ENCODE peak calls at places on chromosomes 2 and 18, in five cellular contexts. V is OCI-LY7, U is GM12878, T is fibroblast of lung, Y is heart left ventricle. G is an unnamed sample.

GRCh38 chr2:24082787-24083566 is 1.7 kb downstream of the TP53I3 start:
- DNase-seq in U (no peak), T (no peak), V (no peak), Y (no peak), G (no peak)

GRCh38 chr2:1900736-1901135 is 156.4 kb upstream of the PXDN start:
- DNase-seq in V (no peak), Y (no peak), T (no peak), U (no peak), G (no peak)

GRCh38 chr2:9167718-9168657 is 38.6 kb upstream of the ASAP2 start:
- DNase-seq in Y (no peak), T (no peak), V (no peak), U (no peak), G (no peak)

GRCh38 chr2:66862871-66863650 is 428.1 kb downstream of the MEIS1 start:
- DNase-seq in V (no peak), U (no peak), T (peak; percentile 83), Y (no peak), G (no peak)

GRCh38 chr2:215415820-215416613 is 19.9 kb downstream of the FN1 start:
- DNase-seq in Y (no peak), V (no peak), T (no peak), U (no peak), G (no peak)

GRCh38 chr2:31931916-31932315 is 78.9 kb downstream of the MEMO1 start:
- DNase-seq in Y (no peak), V (no peak), U (no peak), T (peak; percentile 8), G (no peak)

GRCh38 chr2:43333656-43334144 is 107.3 kb upstream of the ZFP36L2 start:
- DNase-seq in U (no peak), V (no peak), Y (peak; percentile 70), T (peak; percentile 93), G (no peak)

GRCh38 chr18:61546598-61546997 is 213.4 kb downstream of the CDH20 start:
- DNase-seq in V (no peak), T (peak; percentile 75), Y (no peak), U (no peak), G (no peak)

GRCh38 chr2:226524381-226524843 is 275.2 kb downstream of the IRS1 start:
- DNase-seq in U (no peak), V (no peak), Y (no peak), T (peak; percentile 98), G (no peak)

GRCh38 chr2:11073251-11073650 is 82.0 kb upstream of the SLC66A3 start:
- DNase-seq in U (no peak), V (peak; percentile 8), T (peak; percentile 52), Y (no peak), G (no peak)

GRCh38 chr2:102064679-102065674 is 73.2 kb downstream of the IL1R2 start:
- DNase-seq in V (no peak), T (no peak), Y (no peak), U (no peak), G (no peak)

GRCh38 chr2:11744631-11745394 is 1.6 kb upstream of the LPIN1 start:
- DNase-seq in Y (peak; percentile 47), U (no peak), T (peak; percentile 65), V (peak; percentile 74), G (no peak)

GRCh38 chr2:104584393-104584792 is 269.5 kb upstream of the POU3F3 start:
- DNase-seq in V (no peak), U (no peak), Y (no peak), T (no peak), G (no peak)

GRCh38 chr2:112942654-112943002 is 31.7 kb downstream of the IL37 start:
- DNase-seq in V (no peak), U (no peak), T (no peak), Y (no peak), G (no peak)

GRCh38 chr18:5237083-5237722 is 40.1 kb upstream of the AKAIN1 start:
- DNase-seq in V (peak; percentile 19), T (peak; percentile 28), Y (peak; percentile 28), U (no peak), G (peak; percentile 3)

GRCh38 chr2:222707689-222708273 is 36.3 kb downstream of the MOGAT1 start:
- DNase-seq in V (no peak), Y (no peak), U (no peak), T (peak; percentile 32), G (no peak)

GRCh38 chr2:102131564-102131963 is 11.0 kb upstream of the IL1R1 start:
- DNase-seq in T (no peak), V (no peak), U (no peak), Y (no peak), G (no peak)

GRCh38 chr2:236768393-236769140 is 198.9 kb downstream of the ACKR3 start:
- DNase-seq in U (no peak), Y (no peak), V (no peak), T (peak; percentile 90), G (no peak)

GRCh38 chr18:13266208-13267100 is 47.9 kb downstream of the LDLRAD4 start:
- DNase-seq in Y (peak; percentile 64), U (no peak), V (no peak), T (no peak), G (no peak)

GRCh38 chr18:78882585-78882984 is 97.0 kb upstream of the SALL3 start:
- DNase-seq in Y (no peak), V (no peak), U (no peak), T (no peak), G (no peak)

GRCh38 chr2:1509271-1509995 is 96.2 kb downstream of the TPO start:
- DNase-seq in T (no peak), Y (no peak), V (no peak), U (no peak), G (no peak)

GRCh38 chr2:86790828-86791561 is at the start of gene CD8A:
- DNase-seq in T (peak; percentile 20), V (no peak), Y (no peak), U (no peak), G (no peak)

DNA sequence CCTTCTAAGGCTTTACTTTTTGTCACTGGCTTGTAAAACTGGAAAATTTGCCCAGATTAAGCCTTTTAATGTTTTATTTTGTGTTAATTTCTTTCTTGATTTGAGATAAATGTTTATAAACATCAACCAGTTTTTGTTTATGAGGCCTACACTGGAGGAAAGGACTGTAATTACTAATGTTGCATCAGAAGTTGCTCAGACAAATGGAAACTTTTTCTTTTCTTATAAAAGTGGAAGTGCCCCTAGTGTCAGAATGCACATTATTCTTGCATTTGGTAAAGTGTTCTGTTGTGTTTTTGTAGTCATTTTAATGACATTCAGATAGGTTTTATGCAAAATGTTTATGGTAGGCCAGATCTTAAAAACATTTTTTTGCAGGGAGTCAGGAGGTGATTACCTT is 25.3 kb downstream of the LCLAT1 start:
- DNase-seq in U (no peak), V (peak; percentile 12), Y (no peak), T (peak; percentile 31), G (no peak)
- TF ChIP-seq CTCF in U (peak; percentile 9), V (peak; percentile 19), Y (no peak), T (peak; percentile 14), G (no peak)

GRCh38 chr18:46623541-46623940 is 33.5 kb downstream of the LOXHD1 start:
- DNase-seq in Y (peak; percentile 30), T (no peak), V (no peak), U (no peak), G (no peak)

GRCh38 chr18:46621871-46622270 is 35.1 kb downstream of the LOXHD1 start:
- DNase-seq in V (no peak), T (no peak), U (no peak), Y (no peak), G (no peak)

GRCh38 chr18:46624127-46624526 is 32.9 kb downstream of the LOXHD1 start:
- DNase-seq in T (no peak), V (no peak), Y (no peak), U (no peak), G (no peak)

GRCh38 chr18:46622451-46622850 is 34.6 kb downstream of the LOXHD1 start:
- DNase-seq in T (no peak), U (no peak), Y (no peak), V (no peak), G (no peak)

GRCh38 chr18:46622999-46623398 is 34.0 kb downstream of the LOXHD1 start:
- DNase-seq in T (peak; percentile 22), Y (no peak), U (peak; percentile 2), V (peak; percentile 0), G (no peak)
- TF ChIP-seq CTCF in T (peak; percentile 10), Y (peak; percentile 5), U (peak; percentile 10), V (peak; percentile 43), G (no peak)

DNA sequence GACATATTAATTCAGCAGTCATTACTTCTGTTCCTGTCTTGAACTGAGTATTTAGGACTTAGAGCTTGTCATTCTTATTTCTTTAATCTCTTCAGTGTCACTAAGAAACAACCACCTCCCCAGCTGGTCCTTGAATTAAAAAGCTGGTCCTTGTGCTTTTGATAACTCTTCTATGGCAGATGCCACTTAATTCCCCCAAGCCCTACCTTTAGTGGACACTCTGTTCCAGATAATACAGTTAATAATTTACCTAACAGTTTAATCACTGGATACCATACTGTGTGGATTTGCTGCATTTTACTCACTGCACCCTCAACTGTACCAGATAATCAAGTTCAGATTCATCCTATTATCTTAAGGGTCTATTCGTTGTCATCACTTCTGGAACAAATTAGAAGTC is 73.1 kb downstream of the SKA1 start:
- DNase-seq in Y (no peak), T (no peak), V (no peak), U (no peak), G (no peak)
- TF ChIP-seq CTCF in Y (no peak), T (no peak), V (no peak), U (no peak), G (no peak)

DNA sequence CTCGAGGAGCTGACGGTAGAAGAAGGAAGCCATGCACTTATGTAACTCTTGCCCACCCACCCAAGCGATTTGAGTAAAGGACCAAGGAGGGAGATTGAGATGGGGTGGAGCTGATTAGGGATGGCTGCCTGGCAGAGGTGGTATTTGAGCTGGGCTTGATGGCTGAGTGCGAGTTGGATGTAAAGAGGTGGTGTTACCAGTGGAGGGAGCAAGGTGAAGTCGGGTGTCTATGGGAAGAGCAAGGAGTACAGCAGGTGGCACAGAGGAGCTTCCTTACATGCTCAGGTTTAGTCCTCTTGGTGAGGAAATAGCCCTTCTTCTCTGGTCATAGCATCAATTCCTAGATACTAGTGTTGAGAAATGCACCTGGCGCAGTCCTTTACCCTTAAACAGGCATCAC is 294.2 kb upstream of the SKOR2 start:
- DNase-seq in U (no peak), Y (no peak), V (no peak), T (no peak), G (no peak)
- TF ChIP-seq CTCF in U (no peak), Y (no peak), V (no peak), T (no peak), G (no peak)

GRCh38 chr2:238158807-238159539 is at the start of gene ERFE:
- DNase-seq in V (peak; percentile 70), T (peak; percentile 34), U (no peak), Y (no peak), G (no peak)
- TF ChIP-seq CTCF in V (no peak), T (peak; percentile 16), U (no peak), Y (peak; percentile 24), G (peak; percentile 27)

DNA sequence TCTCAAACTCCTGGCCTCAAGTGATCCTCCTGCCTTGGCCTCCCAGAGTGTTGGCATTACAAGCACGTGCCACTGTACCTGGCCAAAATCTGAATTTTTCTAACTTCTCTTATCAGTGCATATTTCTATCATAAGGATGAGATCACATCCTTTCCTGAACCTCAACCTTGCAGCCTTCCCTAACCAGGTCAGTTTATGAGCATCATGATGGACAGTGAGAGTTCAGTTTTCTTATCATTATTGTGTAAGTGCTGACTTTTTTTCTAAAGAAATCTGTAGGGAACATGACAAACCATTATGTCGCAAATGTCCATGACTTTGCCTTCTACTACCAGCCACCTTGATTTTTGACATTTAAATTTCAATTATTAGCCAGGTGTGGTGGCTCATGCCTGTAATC is 31.5 kb downstream of the MRPL33 start:
- DNase-seq in T (no peak), Y (no peak), V (no peak), U (no peak), G (no peak)
- TF ChIP-seq CTCF in T (no peak), Y (no peak), V (no peak), U (no peak), G (no peak)